ENCODE peak calls at places on chromosomes 11 and 22, in four cellular contexts. I is esophagus squamous epithelium; R is GM23338; K is CD8-positive, alpha-beta T cell. F is an unnamed sample.

GRCh38 chr22:28034760-28035401 is 115.8 kb upstream of the PITPNB start:
- DNase-seq in R (no peak), K (no peak), I (no peak), F (no peak)

GRCh38 chr11:16606784-16607674 is 131.4 kb upstream of the C11orf58 start:
- DNase-seq in R (peak; percentile 58), I (no peak), K (no peak), F (peak; percentile 71)

GRCh38 chr11:32829680-32830412 is at the start of gene PRRG4:
- DNase-seq in K (no peak), R (peak; percentile 83), I (no peak), F (peak; percentile 68)

GRCh38 chr11:117478926-117479325 is 151.3 kb downstream of the CEP164 start:
- DNase-seq in I (no peak), K (no peak), R (no peak), F (no peak)

GRCh38 chr11:134334796-134335571 is 3.2 kb downstream of the GLB1L2 start:
- DNase-seq in K (no peak), I (no peak), R (no peak), F (no peak)

GRCh38 chr22:20423636-20424511 is 13.8 kb downstream of the SCARF2 start:
- DNase-seq in K (no peak), R (no peak), I (no peak), F (no peak)

GRCh38 chr22:50308597-50308935 is 1.1 kb upstream of the PLXNB2 start:
- DNase-seq in I (no peak), K (no peak), R (no peak), F (peak; percentile 51)

GRCh38 chr11:65491163-65491465 is 7.7 kb upstream of the MALAT1 start:
- DNase-seq in R (no peak), I (no peak), K (no peak), F (no peak)

GRCh38 chr11:48040830-48041444 is 60.6 kb downstream of the PTPRJ start:
- DNase-seq in K (no peak), R (no peak), I (no peak), F (no peak)

GRCh38 chr11:96204721-96205459 is 138.1 kb downstream of the MAML2 start:
- DNase-seq in K (peak; percentile 57), R (no peak), I (no peak), F (no peak)

GRCh38 chr22:46484861-46485595 is 52.4 kb downstream of the CELSR1 start:
- DNase-seq in K (no peak), R (no peak), I (no peak), F (no peak)

GRCh38 chr11:16891170-16891569 is 123.0 kb downstream of the PLEKHA7 start:
- DNase-seq in I (no peak), K (no peak), R (no peak), F (no peak)

GRCh38 chr22:28952857-28953256 is 69.5 kb downstream of the ZNRF3 start:
- DNase-seq in R (no peak), K (no peak), I (no peak), F (no peak)

GRCh38 chr11:89125298-89125697 is 52.4 kb upstream of the TYR start:
- DNase-seq in I (no peak), R (peak; percentile 24), K (no peak), F (no peak)

GRCh38 chr11:36702330-36703054 is 104.5 kb upstream of the RAG2 start:
- DNase-seq in I (no peak), K (no peak), R (peak; percentile 85), F (peak; percentile 34)

GRCh38 chr22:19941365-19942070 is at the start of the genes COMT and TXNRD2:
- DNase-seq in I (no peak), R (peak; percentile 70), K (peak; percentile 70), F (peak; percentile 78)

GRCh38 chr11:45102810-45103621 is 43.4 kb upstream of the PRDM11 start:
- DNase-seq in I (no peak), R (peak; percentile 84), K (peak; percentile 52), F (peak; percentile 71)

GRCh38 chr22:27730649-27731433 is 70.7 kb downstream of the MN1 start:
- DNase-seq in R (peak; percentile 76), I (no peak), K (no peak), F (peak; percentile 22)

GRCh38 chr11:2838676-2839075 is 46.9 kb downstream of the CDKN1C start:
- DNase-seq in R (no peak), I (no peak), K (no peak), F (no peak)

GRCh38 chr11:106461839-106462545 is 384.5 kb downstream of the AASDHPPT start:
- DNase-seq in I (no peak), R (peak; percentile 27), K (no peak), F (no peak)

GRCh38 chr11:110762596-110762995 is 50.4 kb upstream of the ARHGAP20 start:
- DNase-seq in K (no peak), I (no peak), R (peak; percentile 2), F (no peak)

GRCh38 chr22:47433627-47434026 is 671.2 kb downstream of the TBC1D22A start:
- DNase-seq in I (no peak), R (no peak), K (no peak), F (no peak)

GRCh38 chr22:42294034-42294985 is 23.9 kb upstream of the TCF20 start:
- DNase-seq in K (peak; percentile 25), I (no peak), R (peak; percentile 92), F (peak; percentile 91)

GRCh38 chr11:131867457-131868257 is 497.2 kb downstream of the NTM start:
- DNase-seq in I (no peak), R (peak; percentile 87), K (no peak), F (peak; percentile 73)

GRCh38 chr22:35863432-35863831 is 145.8 kb downstream of the APOL5 start:
- DNase-seq in R (no peak), K (no peak), I (no peak), F (no peak)

GRCh38 chr22:47674600-47674999 is 912.1 kb downstream of the TBC1D22A start:
- DNase-seq in R (no peak), K (no peak), I (no peak), F (no peak)

GRCh38 chr22:38901111-38901641 is 29.2 kb upstream of the CBX6 start:
- DNase-seq in R (no peak), I (no peak), K (no peak), F (no peak)

GRCh38 chr11:45158210-45158644 is 11.8 kb downstream of the PRDM11 start:
- DNase-seq in I (no peak), R (no peak), K (no peak), F (peak; percentile 43)

GRCh38 chr22:37267661-37268413 is 14.5 kb upstream of the CYTH4 start:
- DNase-seq in R (no peak), I (no peak), K (no peak), F (no peak)

GRCh38 chr11:63666874-63667273 is 4.3 kb downstream of the ATL3 start:
- DNase-seq in K (no peak), R (no peak), I (no peak), F (no peak)

GRCh38 chr11:6413791-6414231 is 5.1 kb downstream of the APBB1 start:
- DNase-seq in K (peak; percentile 68), R (no peak), I (no peak), F (no peak)

GRCh38 chr11:102279641-102280170 is 37.6 kb upstream of the BIRC3 start:
- DNase-seq in K (no peak), R (peak; percentile 38), I (no peak), F (no peak)
- TF ChIP-seq CTCF in K (no peak), R (no peak), I (no peak), F (no peak)

GRCh38 chr22:41237707-41238569 is 2.8 kb downstream of the CHADL start:
- DNase-seq in K (peak; percentile 83), R (peak; percentile 77), I (no peak), F (peak; percentile 70)
- TF ChIP-seq CTCF in K (peak; percentile 67), R (peak; percentile 52), I (peak; percentile 72), F (no peak)

GRCh38 chr11:111836766-111837165 is 34.6 kb downstream of the ALG9 start:
- DNase-seq in R (no peak), K (no peak), I (no peak), F (no peak)

GRCh38 chr11:111835665-111836064 is 35.7 kb downstream of the ALG9 start:
- DNase-seq in I (no peak), R (no peak), K (no peak), F (no peak)

GRCh38 chr11:111836162-111836561 is 35.2 kb downstream of the ALG9 start:
- DNase-seq in I (no peak), R (no peak), K (no peak), F (no peak)

GRCh38 chr11:111834432-111835163 is 36.8 kb downstream of the ALG9 start:
- DNase-seq in I (no peak), R (no peak), K (no peak), F (no peak)

GRCh38 chr11:111833524-111833923 is 37.9 kb downstream of the ALG9 start:
- DNase-seq in R (peak; percentile 8), K (no peak), I (no peak), F (no peak)
- TF ChIP-seq CTCF in R (peak; percentile 31), K (no peak), I (no peak), F (no peak)

DNA sequence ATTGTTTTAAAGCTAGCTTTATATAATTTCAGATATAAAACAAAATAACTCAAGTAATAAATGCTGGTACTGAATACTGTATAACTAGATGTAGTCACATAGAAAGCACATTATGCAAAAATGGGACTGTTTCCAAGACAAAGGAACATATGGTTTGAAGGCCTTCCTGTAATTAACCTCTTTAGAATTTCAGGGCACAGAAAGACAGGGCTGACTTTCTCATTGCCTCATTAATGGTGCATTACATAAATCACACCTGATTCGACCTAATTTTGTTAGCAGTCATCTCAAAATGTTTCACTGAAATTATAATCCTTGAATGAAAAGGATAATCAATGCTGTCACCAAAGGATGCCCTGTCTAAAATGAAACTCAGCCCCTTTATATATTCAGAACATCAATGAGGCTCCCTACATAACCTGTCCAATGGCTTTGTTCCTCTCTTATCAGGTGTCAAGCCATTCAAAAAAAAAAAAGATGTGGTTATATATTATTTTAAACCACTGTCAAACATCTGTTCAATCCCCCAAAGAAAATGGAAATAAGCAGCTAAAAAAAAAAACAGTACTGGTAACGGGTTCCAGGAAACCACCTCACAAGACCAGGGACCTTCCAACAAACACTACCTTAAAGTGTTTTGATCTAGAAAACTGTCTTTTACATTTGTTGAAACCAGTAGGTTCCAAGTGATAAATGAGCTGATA is 77.4 kb downstream of the FAM168A start:
- DNase-seq in K (no peak), R (no peak), I (no peak), F (no peak)
- TF ChIP-seq CTCF in K (no peak), R (no peak), I (no peak), F (no peak)

DNA sequence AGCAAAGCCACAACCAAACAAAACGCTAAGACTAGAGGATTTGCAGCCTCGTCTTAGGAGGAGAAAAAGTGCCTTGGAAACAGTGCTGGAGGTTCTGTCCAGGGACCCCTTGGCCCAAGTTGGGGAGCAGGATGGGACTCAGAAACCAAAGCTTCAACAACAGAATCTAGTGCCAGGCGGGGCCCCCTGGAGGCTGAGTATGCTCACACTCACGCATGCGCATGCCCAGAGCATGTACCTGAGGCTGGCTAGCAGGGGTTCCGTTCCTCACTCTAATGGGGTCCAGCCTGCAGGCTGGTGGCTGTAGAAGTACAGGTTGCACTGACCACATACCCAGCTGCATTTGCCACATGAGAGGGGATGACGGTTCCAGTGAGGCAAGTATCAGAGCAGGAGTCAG is 568.6 kb upstream of the CADM1 start:
- DNase-seq in K (no peak), I (no peak), R (peak; percentile 73), F (peak; percentile 32)
- TF ChIP-seq CTCF in K (no peak), I (no peak), R (peak; percentile 56), F (peak; percentile 38)

GRCh38 chr22:17796695-17797094 is 22.4 kb upstream of the BID start:
- DNase-seq in R (no peak), K (no peak), I (no peak), F (no peak)
- TF ChIP-seq CTCF in R (no peak), K (no peak), I (no peak), F (no peak)

F was measured in nephron progenitor cell.